ENCODE peak calls at places on chromosomes 5 and 9, in nine cellular contexts. S, D, B, T, I, U, J, M and F are unnamed samples.

GRCh38 chr5:86997501-86997900 is 270.2 kb upstream of the RASA1 start:
- DNase-seq in S (peak), D (no peak), B (no peak), T (no peak), I (no peak), U (no peak), J (no peak), M (no peak), F (no peak)

GRCh38 chr9:111633389-111633736 is 2.2 kb downstream of the DNAJC25 start:
- DNase-seq in S (no peak), D (no peak), B (no peak), T (no peak), I (no peak), U (no peak), J (no peak), M (no peak), F (no peak)

GRCh38 chr9:135069556-135070197 is 17.8 kb upstream of the OLFM1 start:
- DNase-seq in S (no peak), D (no peak), B (no peak), T (no peak), I (peak), U (no peak), J (no peak), M (no peak), F (peak)

GRCh38 chr9:88733651-88734470 is 198.9 kb downstream of the NXNL2 start:
- DNase-seq in S (peak), D (no peak), B (no peak), T (peak), I (no peak), U (peak), J (no peak), M (no peak), F (no peak)

GRCh38 chr5:33679791-33680190 is 212.0 kb downstream of the ADAMTS12 start:
- DNase-seq in S (peak), D (no peak), B (no peak), T (no peak), I (no peak), U (peak), J (no peak), M (no peak), F (no peak)

GRCh38 chr5:142325677-142326479 is 1.1 kb upstream of the SPRY4 start:
- DNase-seq in S (peak), D (peak), B (peak), T (peak), I (no peak), U (no peak), J (peak), M (peak), F (peak)

GRCh38 chr9:113844466-113844865 is 31.6 kb upstream of the ZNF618 start:
- DNase-seq in S (no peak), D (no peak), B (no peak), T (no peak), I (no peak), U (no peak), J (no peak), M (no peak), F (no peak)

GRCh38 chr5:169268019-169268418 is 32.9 kb downstream of the SLIT3 start:
- DNase-seq in S (no peak), D (no peak), B (no peak), T (peak), I (no peak), U (peak), J (no peak), M (no peak), F (no peak)

GRCh38 chr9:96688215-96688614 is 33.1 kb upstream of the PRXL2C start:
- DNase-seq in S (no peak), D (no peak), B (peak), T (no peak), I (no peak), U (no peak), J (no peak), M (peak), F (no peak)

GRCh38 chr5:177496111-177497010 is 1.0 kb downstream of the PDLIM7 start:
- DNase-seq in S (peak), D (peak), B (peak), T (peak), I (no peak), U (peak), J (peak), M (peak), F (peak)

GRCh38 chr5:175261526-175261925 is 182.5 kb downstream of the DRD1 start:
- DNase-seq in S (no peak), D (no peak), B (no peak), T (no peak), I (no peak), U (no peak), J (no peak), M (no peak), F (no peak)

GRCh38 chr5:150120617-150121447 is 34.5 kb upstream of the CSF1R start:
- DNase-seq in S (no peak), D (peak), B (no peak), T (no peak), I (no peak), U (no peak), J (peak), M (no peak), F (peak)

GRCh38 chr5:140565024-140565779 is 574 bp downstream of the SLC35A4 start:
- DNase-seq in S (peak), D (no peak), B (no peak), T (peak), I (no peak), U (no peak), J (no peak), M (no peak), F (no peak)

GRCh38 chr5:133746834-133747233 is 134.5 kb upstream of the FSTL4 start:
- DNase-seq in S (peak), D (no peak), B (no peak), T (no peak), I (no peak), U (no peak), J (peak), M (no peak), F (no peak)

GRCh38 chr5:151007430-151008123 is 12.8 kb upstream of the GPX3 start:
- DNase-seq in S (no peak), D (no peak), B (no peak), T (no peak), I (no peak), U (no peak), J (no peak), M (no peak), F (no peak)

GRCh38 chr5:83441752-83442151 is 29.8 kb upstream of the VCAN start:
- DNase-seq in S (no peak), D (no peak), B (no peak), T (no peak), I (no peak), U (no peak), J (no peak), M (no peak), F (no peak)

GRCh38 chr5:167208911-167209310 is 1082.5 kb upstream of the WWC1 start:
- DNase-seq in S (peak), D (no peak), B (no peak), T (peak), I (no peak), U (no peak), J (no peak), M (no peak), F (no peak)

GRCh38 chr5:148443998-148444397 is 60.2 kb downstream of the FBXO38 start:
- DNase-seq in S (peak), D (no peak), B (peak), T (peak), I (no peak), U (peak), J (peak), M (peak), F (no peak)

GRCh38 chr9:90999425-91000397 is 198.1 kb downstream of the SYK start:
- DNase-seq in S (no peak), D (no peak), B (no peak), T (peak), I (no peak), U (no peak), J (no peak), M (peak), F (no peak)

GRCh38 chr5:24749701-24750100 is 104.9 kb upstream of the CDH10 start:
- DNase-seq in S (no peak), D (no peak), B (no peak), T (no peak), I (no peak), U (no peak), J (no peak), M (no peak), F (no peak)

GRCh38 chr5:1349246-1349645 is 4.3 kb upstream of the CLPTM1L start:
- DNase-seq in S (peak), D (no peak), B (no peak), T (no peak), I (no peak), U (no peak), J (no peak), M (no peak), F (no peak)

GRCh38 chr5:132662925-132663770 is 5.2 kb downstream of the IL13 start:
- DNase-seq in S (no peak), D (no peak), B (no peak), T (no peak), I (no peak), U (no peak), J (peak), M (no peak), F (no peak)

GRCh38 chr9:114300846-114301797 is 21.8 kb upstream of the ORM1 start:
- DNase-seq in S (no peak), D (peak), B (no peak), T (no peak), I (peak), U (no peak), J (no peak), M (no peak), F (no peak)

GRCh38 chr9:128555180-128555721 is 2.9 kb downstream of the SPTAN1 start:
- DNase-seq in S (peak), D (no peak), B (no peak), T (peak), I (no peak), U (no peak), J (peak), M (no peak), F (peak)

GRCh38 chr5:113581388-113581787 is 67.9 kb downstream of the YTHDC2 start:
- DNase-seq in S (no peak), D (no peak), B (peak), T (no peak), I (no peak), U (no peak), J (no peak), M (peak), F (no peak)

GRCh38 chr9:37433754-37434435 is 11.4 kb downstream of the GRHPR start:
- DNase-seq in S (no peak), D (peak), B (no peak), T (no peak), I (no peak), U (no peak), J (peak), M (no peak), F (peak)

GRCh38 chr5:95713960-95714710 is 17.0 kb upstream of the RHOBTB3 start:
- DNase-seq in S (no peak), D (no peak), B (no peak), T (no peak), I (no peak), U (no peak), J (no peak), M (no peak), F (no peak)

GRCh38 chr9:23821400-23822181 is 4.4 kb downstream of the ELAVL2 start:
- DNase-seq in S (peak), D (peak), B (peak), T (peak), I (peak), U (no peak), J (peak), M (no peak), F (peak)

GRCh38 chr9:86034863-86035734 is 64.3 kb downstream of the GOLM1 start:
- DNase-seq in S (peak), D (no peak), B (peak), T (peak), I (no peak), U (peak), J (peak), M (no peak), F (peak)

GRCh38 chr9:11204521-11204920 is 591.7 kb upstream of the PTPRD start:
- DNase-seq in S (no peak), D (no peak), B (no peak), T (no peak), I (no peak), U (no peak), J (no peak), M (no peak), F (no peak)

GRCh38 chr9:130128782-130129424 is 43.3 kb upstream of the NCS1 start:
- DNase-seq in S (peak), D (no peak), B (no peak), T (no peak), I (no peak), U (no peak), J (no peak), M (no peak), F (no peak)

GRCh38 chr9:7071916-7072315 is 314.1 kb downstream of the KDM4C start:
- DNase-seq in S (no peak), D (no peak), B (no peak), T (no peak), I (no peak), U (no peak), J (no peak), M (no peak), F (no peak)

GRCh38 chr9:134031783-134032182 is 6.5 kb downstream of the BRD3OS start:
- DNase-seq in S (no peak), D (no peak), B (no peak), T (no peak), I (peak), U (no peak), J (no peak), M (no peak), F (no peak)

GRCh38 chr9:2019723-2020122 is 4.6 kb downstream of the SMARCA2 start:
- DNase-seq in S (no peak), D (no peak), B (no peak), T (no peak), I (no peak), U (no peak), J (no peak), M (no peak), F (no peak)

GRCh38 chr9:22650145-22650544 is 203.5 kb downstream of the DMRTA1 start:
- DNase-seq in S (no peak), D (no peak), B (no peak), T (no peak), I (no peak), U (no peak), J (no peak), M (no peak), F (no peak)